ENCODE peak calls at places on chromosomes 7 and 10, in six cellular contexts. Q is fibroblast of pulmonary artery; T is prostate gland; O is CD8-positive, alpha-beta T cell; R is AG10803; Z is RWPE1. A is an unnamed sample.

GRCh38 chr7:2157473-2158279 is 75.1 kb downstream of the MAD1L1 start:
- DNase-seq in Q (peak; percentile 73), R (peak; percentile 87), T (peak; percentile 74), O (no peak), Z (no peak), A (no peak)

GRCh38 chr7:150003304-150003810 is 129.6 kb downstream of the ATP6V0E2 start:
- DNase-seq in O (no peak), R (no peak), Q (no peak), T (no peak), Z (no peak), A (no peak)

GRCh38 chr10:124671486-124672075 is 72.6 kb downstream of the FAM53B start:
- DNase-seq in T (no peak), R (peak; percentile 54), Q (peak; percentile 34), Z (peak; percentile 66), O (no peak), A (no peak)

GRCh38 chr10:1054684-1055083 is 1.5 kb upstream of the WDR37 start:
- DNase-seq in T (no peak), Z (peak; percentile 60), Q (no peak), O (no peak), R (no peak), A (no peak)

GRCh38 chr10:78980354-78980753 is 88.4 kb upstream of the ZMIZ1 start:
- DNase-seq in Z (no peak), R (no peak), Q (no peak), T (no peak), O (no peak), A (no peak)

GRCh38 chr7:74083928-74084721 is 521 bp downstream of the LIMK1 start:
- DNase-seq in R (peak; percentile 56), O (no peak), Z (peak; percentile 60), Q (peak; percentile 48), T (no peak), A (no peak)

GRCh38 chr10:113301342-113301984 is 251.4 kb upstream of the HABP2 start:
- DNase-seq in T (no peak), R (no peak), Q (no peak), O (no peak), Z (no peak), A (no peak)

GRCh38 chr10:73601486-73601921 is 10.4 kb upstream of the USP54 start:
- DNase-seq in Q (no peak), Z (peak; percentile 87), O (no peak), T (peak; percentile 94), R (no peak), A (no peak)

GRCh38 chr7:89826574-89826973 is 327.7 kb upstream of the STEAP1 start:
- DNase-seq in T (no peak), Z (no peak), Q (no peak), R (no peak), O (no peak), A (no peak)

GRCh38 chr7:130256716-130257115 is 9.9 kb upstream of the CPA2 start:
- DNase-seq in O (no peak), Q (no peak), T (no peak), Z (no peak), R (no peak), A (no peak)

GRCh38 chr7:78020874-78021249 is 222.3 kb downstream of the PHTF2 start:
- DNase-seq in T (no peak), Z (no peak), Q (no peak), O (no peak), R (peak; percentile 23), A (no peak)

DNA sequence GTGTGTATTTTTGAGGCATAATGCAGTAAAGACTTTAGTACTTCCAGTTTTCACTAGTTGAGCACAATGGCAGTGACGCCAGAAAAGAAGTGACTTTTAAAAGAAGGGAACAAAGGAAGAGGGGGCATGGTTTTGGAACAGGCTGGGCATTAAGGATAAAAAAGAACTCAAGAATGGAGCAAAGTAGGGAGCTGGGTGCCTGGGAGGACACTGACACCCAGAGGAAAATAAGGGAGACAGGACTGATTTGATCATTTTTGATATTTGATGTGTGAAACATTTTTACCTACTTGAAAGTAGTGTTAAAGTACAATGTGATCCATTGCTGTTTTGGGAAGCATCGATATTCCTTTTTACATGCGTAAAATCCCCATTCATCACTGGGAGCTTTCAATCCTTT is 85.4 kb downstream of the ADAM12 start:
- DNase-seq in R (no peak), Z (no peak), O (no peak), T (no peak), Q (peak; percentile 36), A (no peak)
- TF ChIP-seq CTCF in R (peak; percentile 37), Z (no peak), O (no peak), T (no peak), Q (peak; percentile 29), A (peak; percentile 59)

DNA sequence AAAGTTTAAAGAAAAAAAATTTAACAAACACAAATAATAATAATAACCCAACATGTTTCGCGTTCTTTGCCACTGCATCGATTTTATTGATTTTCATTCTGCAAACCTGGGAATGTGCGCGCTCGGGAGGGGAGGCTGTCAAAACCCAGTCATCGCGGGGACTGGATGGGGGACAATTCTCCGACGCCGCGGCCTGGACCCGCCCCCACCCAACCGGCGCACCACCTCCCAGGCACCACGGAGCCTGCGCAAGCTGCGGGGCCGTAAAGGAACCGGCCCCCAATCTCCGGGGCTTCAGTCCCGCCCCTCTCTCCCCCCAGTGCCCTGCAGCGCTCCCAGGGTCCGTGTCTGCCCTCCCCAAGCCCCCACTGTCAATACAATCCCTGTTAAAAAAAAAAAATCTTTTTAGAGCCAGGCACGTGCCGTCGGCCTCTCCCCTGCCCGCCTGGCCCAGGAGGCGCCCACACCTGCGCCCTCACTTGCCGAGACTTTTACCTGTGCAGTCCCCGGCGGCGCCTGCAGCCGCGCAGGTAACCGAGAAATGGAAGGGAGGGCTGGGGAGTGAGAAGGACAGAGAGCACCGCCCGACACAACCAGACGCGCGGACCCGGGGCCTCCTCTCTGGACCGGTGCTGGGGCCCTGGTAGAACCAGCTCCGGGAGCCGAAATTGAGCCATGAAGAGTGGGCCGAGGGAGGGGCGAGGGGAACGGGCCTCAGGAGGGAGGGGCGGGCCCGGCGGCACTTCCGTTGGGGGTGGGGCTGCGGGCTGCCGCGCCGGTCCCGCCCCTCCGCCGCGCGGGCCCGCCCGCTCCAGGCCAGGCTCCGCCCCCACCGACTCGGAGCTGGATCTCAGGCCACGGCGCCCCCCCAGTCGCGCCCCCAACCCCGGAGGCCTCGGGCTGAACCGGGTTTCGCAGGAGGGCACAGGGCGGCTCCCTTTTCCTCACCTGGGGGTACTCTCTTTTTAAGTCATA is 7.6 kb upstream of the ZNF503 start:
- DNase-seq in T (peak; percentile 86), R (peak; percentile 54), Q (no peak), O (no peak), Z (peak; percentile 87), A (no peak)
- TF ChIP-seq CTCF in T (peak; percentile 36), R (no peak), Q (no peak), O (no peak), Z (no peak), A (no peak)

GRCh38 chr7:128259131-128260056 is 18.3 kb downstream of the LEP start:
- DNase-seq in Q (no peak), T (peak; percentile 58), O (no peak), Z (peak; percentile 47), R (peak; percentile 30), A (no peak)

GRCh38 chr7:128260069-128260468 is 19.0 kb downstream of the LEP start:
- DNase-seq in R (no peak), O (no peak), T (no peak), Q (no peak), Z (no peak), A (no peak)

GRCh38 chr7:128254470-128254869 is 13.4 kb downstream of the LEP start:
- DNase-seq in Z (no peak), O (no peak), Q (no peak), R (no peak), T (no peak), A (no peak)

GRCh38 chr7:128253701-128254100 is 12.6 kb downstream of the LEP start:
- DNase-seq in R (no peak), Z (no peak), Q (no peak), T (no peak), O (no peak), A (no peak)

DNA sequence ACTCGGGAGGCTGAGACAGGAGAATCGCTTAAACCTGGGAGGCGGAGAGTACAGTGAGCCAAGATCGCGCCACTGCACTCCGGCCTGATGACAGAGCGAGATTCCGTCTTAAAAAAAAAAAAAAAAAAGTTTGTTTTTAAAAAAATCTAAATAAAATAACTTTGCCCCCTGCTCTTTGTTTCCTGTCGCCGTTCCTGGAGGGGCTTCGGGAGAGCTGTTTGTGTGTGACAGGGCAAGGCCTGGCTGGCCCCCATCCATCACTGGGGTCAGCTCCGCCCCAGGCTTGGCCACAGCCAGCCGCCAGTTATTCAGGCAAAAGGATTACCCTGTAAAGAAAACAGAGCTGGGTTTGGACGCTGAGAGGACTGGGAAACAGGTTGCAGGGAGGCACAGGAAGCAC is 16.4 kb downstream of the LEP start:
- DNase-seq in R (no peak), T (no peak), Q (no peak), O (no peak), Z (no peak), A (no peak)
- TF ChIP-seq CTCF in R (no peak), T (no peak), Q (no peak), O (no peak), Z (no peak), A (no peak)

GRCh38 chr10:12338981-12339380 is 10.4 kb upstream of the CAMK1D start:
- DNase-seq in Q (no peak), Z (no peak), T (no peak), R (no peak), O (no peak), A (no peak)

GRCh38 chr10:12341526-12341925 is 7.8 kb upstream of the CAMK1D start:
- DNase-seq in T (no peak), R (no peak), Z (no peak), Q (no peak), O (no peak), A (no peak)

GRCh38 chr10:12337973-12338372 is 11.4 kb upstream of the CAMK1D start:
- DNase-seq in R (peak; percentile 80), T (no peak), O (no peak), Q (no peak), Z (no peak), A (no peak)

GRCh38 chr10:12340371-12340770 is 9.0 kb upstream of the CAMK1D start:
- DNase-seq in Q (no peak), T (no peak), R (no peak), O (no peak), Z (no peak), A (no peak)

DNA sequence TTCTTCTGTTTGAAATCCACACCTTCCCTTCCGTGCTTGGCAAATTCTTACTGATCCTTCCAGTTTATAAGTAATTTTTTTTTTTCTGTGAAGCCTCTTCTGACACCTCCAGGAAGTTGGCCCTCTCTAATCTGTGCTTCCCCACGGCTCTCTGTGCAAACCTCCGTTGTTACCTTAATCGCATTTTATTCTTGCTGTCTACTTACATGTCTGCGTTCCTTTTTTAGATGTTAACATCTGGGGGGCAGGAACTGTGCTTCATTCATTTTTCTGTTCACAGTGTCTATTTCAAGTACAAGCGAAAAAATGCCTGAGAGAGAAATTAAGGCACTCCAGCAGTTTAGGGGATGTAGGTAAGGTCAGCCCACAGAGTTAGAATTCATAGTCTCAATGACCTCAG is 8.4 kb upstream of the CAMK1D start:
- DNase-seq in T (no peak), Q (no peak), Z (no peak), O (no peak), R (no peak), A (no peak)
- TF ChIP-seq CTCF in T (no peak), Q (no peak), Z (no peak), O (no peak), R (no peak), A (no peak)

GRCh38 chr10:104301907-104302690 is 33.1 kb downstream of the GSTO2 start:
- DNase-seq in Q (no peak), T (no peak), O (no peak), R (no peak), Z (no peak), A (no peak)
- TF ChIP-seq CTCF in Q (peak; percentile 12), T (no peak), O (no peak), R (peak; percentile 19), Z (no peak), A (peak; percentile 12)

GRCh38 chr7:13179011-13179574 is 491.7 kb downstream of the ARL4A start:
- DNase-seq in Z (no peak), T (no peak), R (no peak), Q (peak; percentile 27), O (no peak), A (no peak)
- TF ChIP-seq CTCF in Z (peak; percentile 18), T (no peak), R (peak; percentile 20), Q (peak; percentile 17), O (no peak), A (peak; percentile 48)